ENCODE peak calls at places on chromosomes 1 and 21, in five cellular contexts. V is hepatocyte, N is gastrocnemius medialis, U is MM.1S, H is IMR-90. F is an unnamed sample.

GRCh38 chr1:193143285-193143684 is 21.5 kb downstream of the CDC73 start:
- DNase-seq in V (peak), N (no peak), U (no peak), H (peak), F (peak)

GRCh38 chr1:109808703-109809102 is 45.0 kb upstream of the EPS8L3 start:
- DNase-seq in V (no peak), N (no peak), U (no peak), H (no peak), F (no peak)

GRCh38 chr1:105793541-105794146 is 1262.8 kb upstream of the PRMT6 start:
- DNase-seq in V (peak), N (no peak), U (peak), H (no peak), F (peak)

GRCh38 chr1:183567584-183567983 is 22.7 kb downstream of the NCF2 start:
- DNase-seq in V (no peak), N (no peak), U (no peak), H (peak), F (peak)

GRCh38 chr1:53560572-53561487 is 101.6 kb downstream of the DMRTB1 start:
- DNase-seq in V (no peak), N (no peak), U (no peak), H (peak), F (no peak)

GRCh38 chr1:180210008-180210555 is 20.0 kb upstream of the LHX4 start:
- DNase-seq in V (no peak), N (no peak), U (no peak), H (no peak), F (no peak)

GRCh38 chr1:91582431-91582921 is 81.8 kb downstream of the CDC7 start:
- DNase-seq in V (peak), N (peak), U (no peak), H (peak), F (peak)

GRCh38 chr1:65393345-65393744 is 27.1 kb upstream of the LEPR start:
- DNase-seq in V (no peak), N (no peak), U (no peak), H (peak), F (no peak)

GRCh38 chr21:30480145-30480544 is at the start of gene KRTAP19-1:
- DNase-seq in V (no peak), N (no peak), U (no peak), H (no peak), F (no peak)

GRCh38 chr1:44472614-44473262 is 67.7 kb downstream of the RNF220 start:
- DNase-seq in V (no peak), N (no peak), U (no peak), H (no peak), F (no peak)

GRCh38 chr1:206467915-206468314 is 2.4 kb upstream of the IKBKE start:
- DNase-seq in V (no peak), N (peak), U (no peak), H (peak), F (no peak)

GRCh38 chr21:41361786-41362604 is at the start of gene MX2:
- DNase-seq in V (peak), N (peak), U (peak), H (peak), F (no peak)

GRCh38 chr1:159170639-159171038 is 776 bp upstream of the CADM3 start:
- DNase-seq in V (no peak), N (no peak), U (no peak), H (no peak), F (no peak)

GRCh38 chr1:4305526-4306301 is 348.7 kb upstream of the AJAP1 start:
- DNase-seq in V (no peak), N (no peak), U (no peak), H (no peak), F (no peak)

GRCh38 chr1:114083186-114083585 is 70.5 kb downstream of the SYT6 start:
- DNase-seq in V (no peak), N (no peak), U (no peak), H (no peak), F (no peak)

GRCh38 chr21:46157987-46158451 is 2.6 kb upstream of the FTCD start:
- DNase-seq in V (peak), N (no peak), U (no peak), H (no peak), F (no peak)

GRCh38 chr1:93874025-93874651 is 4.9 kb downstream of the DNTTIP2 start:
- DNase-seq in V (peak), N (no peak), U (no peak), H (peak), F (peak)

GRCh38 chr1:150764617-150765090 is 924 bp downstream of the CTSS start:
- DNase-seq in V (peak), N (no peak), U (no peak), H (peak), F (peak)

GRCh38 chr1:152537496-152537895 is 23.2 kb downstream of the CRCT1 start:
- DNase-seq in V (no peak), N (no peak), U (no peak), H (no peak), F (no peak)

GRCh38 chr1:93955765-93956164 is 46.5 kb upstream of the GCLM start:
- DNase-seq in V (no peak), N (no peak), U (no peak), H (no peak), F (no peak)

GRCh38 chr1:110007458-110007857 is 22.9 kb downstream of the AHCYL1 start:
- DNase-seq in V (no peak), N (no peak), U (no peak), H (no peak), F (no peak)

GRCh38 chr1:94265011-94265422 is 27.6 kb upstream of the ARHGAP29 start:
- DNase-seq in V (no peak), N (no peak), U (no peak), H (no peak), F (no peak)

GRCh38 chr21:30719401-30719800 is 824 bp upstream of the KRTAP21-3 start:
- DNase-seq in V (peak), N (no peak), U (no peak), H (no peak), F (no peak)

GRCh38 chr1:181660621-181661020 is 177.3 kb downstream of the CACNA1E start:
- DNase-seq in V (no peak), N (no peak), U (no peak), H (no peak), F (no peak)

GRCh38 chr1:181659348-181659957 is 176.1 kb downstream of the CACNA1E start:
- DNase-seq in V (peak), N (no peak), U (no peak), H (no peak), F (no peak)

GRCh38 chr1:181664543-181664942 is 181.2 kb downstream of the CACNA1E start:
- DNase-seq in V (no peak), N (no peak), U (no peak), H (no peak), F (no peak)

GRCh38 chr1:181662606-181663005 is 179.3 kb downstream of the CACNA1E start:
- DNase-seq in V (no peak), N (no peak), U (no peak), H (no peak), F (no peak)

DNA sequence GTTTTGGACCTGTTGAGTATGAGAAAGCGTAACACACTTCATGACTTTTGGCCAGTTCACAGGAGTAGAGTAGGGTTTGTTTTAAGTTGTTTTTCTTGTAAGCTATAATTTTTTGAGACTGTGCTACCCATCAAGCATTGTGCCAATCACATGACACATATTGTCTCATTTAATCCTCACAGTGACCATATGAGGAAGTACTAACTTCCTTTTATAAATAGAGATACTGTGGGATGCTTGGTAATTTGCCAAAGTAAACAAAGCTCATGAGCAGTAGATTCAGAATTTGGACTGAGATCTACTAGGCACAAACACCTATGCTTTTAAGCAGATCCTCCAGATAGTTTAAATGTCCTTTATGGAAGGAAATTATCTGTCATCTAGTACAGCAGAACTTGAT is 178.3 kb downstream of the CACNA1E start:
- DNase-seq in V (no peak), N (no peak), U (no peak), H (no peak), F (no peak)
- H3K4me3 ChIP-seq in V (no peak), N (no peak), U (no peak), H (no peak), F (no peak)

GRCh38 chr21:28742527-28742926 is 250.2 kb downstream of the LTN1 start:
- DNase-seq in V (no peak), N (no peak), U (no peak), H (peak), F (peak)
- TF ChIP-seq CTCF in V (peak), N (no peak), U (peak), H (peak), F (no peak)

DNA sequence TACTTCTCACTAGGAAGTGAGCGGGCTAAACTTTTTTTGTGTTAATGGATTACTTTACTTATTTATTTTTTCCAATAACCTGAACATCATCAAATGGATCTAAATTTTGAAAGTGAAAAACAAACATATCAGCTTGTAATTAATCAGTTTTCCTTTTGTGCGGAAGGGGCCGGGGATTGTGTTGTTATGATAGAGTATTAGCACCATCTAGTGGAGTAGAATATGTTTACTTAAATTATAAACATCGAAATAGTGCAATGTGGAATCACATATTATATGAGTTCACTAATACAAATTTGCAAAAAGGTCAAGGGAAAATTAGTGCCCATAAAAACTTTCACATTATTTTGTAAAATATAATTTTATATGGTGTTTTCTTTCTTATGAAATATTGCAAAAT is 9.1 kb downstream of the CFH start:
- DNase-seq in V (peak), N (no peak), U (peak), H (peak), F (no peak)
- H3K4me3 ChIP-seq in V (no peak), N (peak), U (no peak), H (no peak), F (no peak)

DNA sequence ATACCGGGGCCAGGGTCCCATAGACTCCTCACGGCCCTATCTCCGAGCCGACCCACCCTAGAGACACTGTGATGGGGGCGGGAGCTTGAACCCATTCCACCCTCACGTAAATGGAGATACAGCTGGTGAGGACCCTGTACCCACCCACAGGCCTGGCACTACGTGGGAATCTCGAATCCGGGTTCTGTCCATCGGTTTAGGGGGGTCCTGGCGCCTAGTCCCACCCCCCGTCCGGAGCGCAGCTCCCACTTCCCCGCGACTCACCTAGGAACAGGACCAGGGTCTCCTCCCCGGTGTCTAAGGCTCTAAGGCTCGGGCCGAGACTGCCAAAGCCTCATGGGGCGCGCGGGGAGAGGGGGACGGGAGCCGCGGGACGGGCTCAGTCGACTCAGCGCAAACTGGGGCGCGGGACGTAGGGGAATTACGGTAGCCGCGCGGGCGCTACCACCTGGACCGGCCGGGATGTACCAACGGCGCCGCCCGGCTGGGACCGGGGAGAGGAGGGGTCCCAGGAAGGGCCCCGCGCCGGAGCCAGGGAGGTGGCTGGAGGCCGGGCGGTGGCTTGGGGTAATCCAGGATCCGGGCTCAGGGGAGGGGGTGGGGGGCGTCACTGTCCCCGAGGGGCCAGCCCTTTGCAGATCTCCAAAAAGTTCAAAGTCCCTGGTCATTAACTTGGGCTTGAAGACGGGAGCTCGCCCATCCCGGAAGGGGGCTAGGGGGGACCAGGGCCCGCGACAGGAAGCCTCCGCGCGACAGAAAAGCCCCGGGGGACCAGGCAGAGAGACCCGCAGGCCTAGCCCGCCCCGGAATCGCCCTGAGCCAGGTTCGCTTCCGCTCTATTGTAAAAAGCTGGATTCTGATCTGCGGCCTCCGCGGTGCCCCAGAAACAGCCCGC is 1.0 kb downstream of the PLEKHG5 start:
- DNase-seq in V (peak), N (no peak), U (peak), H (peak), F (peak)
- TF ChIP-seq CTCF in V (no peak), N (no peak), U (no peak), H (no peak), F (no peak)

DNA sequence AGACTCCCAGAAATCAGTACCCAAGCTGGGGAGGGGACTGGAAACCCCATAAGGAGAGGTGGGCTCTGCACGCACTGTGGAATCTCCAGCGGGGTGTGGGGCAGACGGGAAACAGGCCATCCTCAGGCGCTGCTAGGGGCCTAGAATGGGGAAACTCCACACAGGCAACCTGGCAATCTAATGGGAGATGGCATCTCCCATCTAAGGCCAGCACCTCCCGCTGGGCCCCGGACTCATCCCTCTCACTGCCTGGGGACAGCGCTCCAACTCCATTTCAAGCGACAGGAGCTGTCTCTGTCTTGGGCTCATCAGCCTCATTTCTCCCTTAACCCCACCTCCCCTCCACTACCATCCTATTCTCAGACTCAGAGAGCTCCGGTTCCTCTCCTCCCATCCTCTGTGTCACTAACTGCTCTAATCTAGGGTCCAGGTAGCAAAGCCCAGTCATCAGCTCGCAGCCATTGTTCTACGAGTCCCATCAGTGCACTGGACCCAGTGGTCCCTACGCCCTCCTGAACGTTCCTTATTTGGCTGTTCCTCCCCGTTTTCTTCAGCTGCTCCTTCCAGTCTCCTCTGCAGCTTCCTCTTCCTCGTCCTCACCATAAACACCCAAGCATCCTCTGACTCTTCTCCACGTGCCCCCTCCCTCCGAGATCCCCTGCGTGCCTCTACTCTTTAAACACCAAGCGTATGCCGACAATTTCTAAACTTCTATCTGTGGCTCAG is 93.3 kb upstream of the CASZ1 start:
- DNase-seq in V (peak), N (no peak), U (no peak), H (no peak), F (no peak)
- H3K4me3 ChIP-seq in V (no peak), N (no peak), U (no peak), H (no peak), F (no peak)

F was measured in astrocyte of the cerebellum.